ENCODE peak calls at places on chromosomes 13 and 19, in seven cellular contexts. One of them, this sample, is unnamed.

GRCh38 chr19:5057860-5058259 is 88.9 kb downstream of the KDM4B start:
- DNase-seq in sigmoid colon: no peak
- DNase-seq in HFF-Myc: no peak
- DNase-seq in uterus: no peak
- DNase-seq in AG10803: peak
- DNase-seq in bronchial epithelial cell: peak
- DNase-seq in astrocyte of the spinal cord: peak
- DNase-seq in this sample: no peak

GRCh38 chr13:77318741-77319140 is 8.2 kb downstream of the MYCBP2 start:
- DNase-seq in astrocyte of the spinal cord: no peak
- DNase-seq in sigmoid colon: no peak
- DNase-seq in AG10803: no peak
- DNase-seq in HFF-Myc: no peak
- DNase-seq in bronchial epithelial cell: no peak
- DNase-seq in uterus: no peak
- DNase-seq in this sample: no peak

GRCh38 chr13:43364210-43365041 is 341.0 kb downstream of the DNAJC15 start:
- DNase-seq in sigmoid colon: peak
- DNase-seq in AG10803: peak
- DNase-seq in uterus: peak
- DNase-seq in HFF-Myc: no peak
- DNase-seq in astrocyte of the spinal cord: peak
- DNase-seq in bronchial epithelial cell: no peak
- DNase-seq in this sample: no peak

GRCh38 chr13:111328803-111329410 is 8.5 kb downstream of the TEX29 start:
- DNase-seq in AG10803: no peak
- DNase-seq in bronchial epithelial cell: no peak
- DNase-seq in astrocyte of the spinal cord: no peak
- DNase-seq in HFF-Myc: no peak
- DNase-seq in uterus: no peak
- DNase-seq in sigmoid colon: no peak
- DNase-seq in this sample: no peak

GRCh38 chr13:72953391-72953960 is 105.3 kb upstream of the KLF5 start:
- DNase-seq in astrocyte of the spinal cord: no peak
- DNase-seq in sigmoid colon: no peak
- DNase-seq in bronchial epithelial cell: peak
- DNase-seq in uterus: no peak
- DNase-seq in AG10803: no peak
- DNase-seq in HFF-Myc: no peak
- DNase-seq in this sample: no peak

GRCh38 chr13:106814389-106814903 is 246.5 kb upstream of the ARGLU1 start:
- DNase-seq in astrocyte of the spinal cord: no peak
- DNase-seq in uterus: no peak
- DNase-seq in AG10803: no peak
- DNase-seq in bronchial epithelial cell: no peak
- DNase-seq in sigmoid colon: no peak
- DNase-seq in HFF-Myc: no peak
- DNase-seq in this sample: no peak

GRCh38 chr13:35923347-35923746 is 207.8 kb downstream of the DCLK1 start:
- DNase-seq in bronchial epithelial cell: peak
- DNase-seq in uterus: no peak
- DNase-seq in AG10803: peak
- DNase-seq in astrocyte of the spinal cord: peak
- DNase-seq in HFF-Myc: no peak
- DNase-seq in sigmoid colon: no peak
- DNase-seq in this sample: no peak

GRCh38 chr13:98089826-98090225 is 53.1 kb upstream of the FARP1 start:
- DNase-seq in bronchial epithelial cell: no peak
- DNase-seq in sigmoid colon: no peak
- DNase-seq in uterus: no peak
- DNase-seq in astrocyte of the spinal cord: peak
- DNase-seq in AG10803: peak
- DNase-seq in HFF-Myc: no peak
- DNase-seq in this sample: no peak

GRCh38 chr13:106680796-106681482 is 113.0 kb upstream of the ARGLU1 start:
- DNase-seq in uterus: no peak
- DNase-seq in bronchial epithelial cell: no peak
- DNase-seq in AG10803: no peak
- DNase-seq in sigmoid colon: no peak
- DNase-seq in astrocyte of the spinal cord: no peak
- DNase-seq in HFF-Myc: no peak
- DNase-seq in this sample: no peak

GRCh38 chr19:49987159-49987698 is 26.3 kb upstream of the SIGLEC11 start:
- DNase-seq in HFF-Myc: peak
- DNase-seq in sigmoid colon: peak
- DNase-seq in astrocyte of the spinal cord: peak
- DNase-seq in bronchial epithelial cell: peak
- DNase-seq in uterus: peak
- DNase-seq in AG10803: peak
- DNase-seq in this sample: peak

GRCh38 chr19:11324079-11324661 is 15.3 kb downstream of the RAB3D start:
- DNase-seq in uterus: peak
- DNase-seq in AG10803: peak
- DNase-seq in sigmoid colon: peak
- DNase-seq in bronchial epithelial cell: peak
- DNase-seq in HFF-Myc: peak
- DNase-seq in astrocyte of the spinal cord: peak
- DNase-seq in this sample: peak

GRCh38 chr19:35349614-35350521 is 2.2 kb downstream of the FFAR1 start:
- DNase-seq in HFF-Myc: no peak
- DNase-seq in AG10803: no peak
- DNase-seq in bronchial epithelial cell: no peak
- DNase-seq in sigmoid colon: peak
- DNase-seq in astrocyte of the spinal cord: no peak
- DNase-seq in uterus: no peak
- DNase-seq in this sample: no peak

GRCh38 chr19:10037809-10038208 is 24.5 kb downstream of the RDH8 start:
- DNase-seq in astrocyte of the spinal cord: no peak
- DNase-seq in sigmoid colon: no peak
- DNase-seq in HFF-Myc: no peak
- DNase-seq in bronchial epithelial cell: no peak
- DNase-seq in AG10803: no peak
- DNase-seq in uterus: no peak
- DNase-seq in this sample: no peak

GRCh38 chr13:21478881-21479808 is 20.0 kb upstream of the ZDHHC20 start:
- DNase-seq in AG10803: peak
- DNase-seq in bronchial epithelial cell: peak
- DNase-seq in astrocyte of the spinal cord: peak
- DNase-seq in sigmoid colon: no peak
- DNase-seq in HFF-Myc: peak
- DNase-seq in uterus: no peak
- DNase-seq in this sample: peak

GRCh38 chr13:110012102-110012739 is 225.8 kb upstream of the IRS2 start:
- DNase-seq in bronchial epithelial cell: peak
- DNase-seq in astrocyte of the spinal cord: peak
- DNase-seq in sigmoid colon: no peak
- DNase-seq in AG10803: peak
- DNase-seq in HFF-Myc: peak
- DNase-seq in uterus: no peak
- DNase-seq in this sample: no peak

GRCh38 chr13:108342369-108343289 is 73.1 kb downstream of the TNFSF13B start:
- DNase-seq in HFF-Myc: no peak
- DNase-seq in astrocyte of the spinal cord: peak
- DNase-seq in AG10803: peak
- DNase-seq in bronchial epithelial cell: peak
- DNase-seq in uterus: no peak
- DNase-seq in sigmoid colon: no peak
- DNase-seq in this sample: no peak

GRCh38 chr13:112113355-112113754 is 46.4 kb downstream of the SOX1 start:
- DNase-seq in bronchial epithelial cell: no peak
- DNase-seq in AG10803: no peak
- DNase-seq in astrocyte of the spinal cord: no peak
- DNase-seq in HFF-Myc: no peak
- DNase-seq in uterus: no peak
- DNase-seq in sigmoid colon: no peak
- DNase-seq in this sample: no peak

GRCh38 chr19:30330266-30330665 is 41.9 kb upstream of the ZNF536 start:
- DNase-seq in bronchial epithelial cell: no peak
- DNase-seq in sigmoid colon: no peak
- DNase-seq in HFF-Myc: no peak
- DNase-seq in astrocyte of the spinal cord: no peak
- DNase-seq in AG10803: no peak
- DNase-seq in uterus: no peak
- DNase-seq in this sample: peak

GRCh38 chr13:78657699-78658629 is 991 bp downstream of the OBI1 start:
- DNase-seq in sigmoid colon: no peak
- DNase-seq in AG10803: peak
- DNase-seq in astrocyte of the spinal cord: peak
- DNase-seq in HFF-Myc: no peak
- DNase-seq in uterus: no peak
- DNase-seq in bronchial epithelial cell: peak
- DNase-seq in this sample: no peak

DNA sequence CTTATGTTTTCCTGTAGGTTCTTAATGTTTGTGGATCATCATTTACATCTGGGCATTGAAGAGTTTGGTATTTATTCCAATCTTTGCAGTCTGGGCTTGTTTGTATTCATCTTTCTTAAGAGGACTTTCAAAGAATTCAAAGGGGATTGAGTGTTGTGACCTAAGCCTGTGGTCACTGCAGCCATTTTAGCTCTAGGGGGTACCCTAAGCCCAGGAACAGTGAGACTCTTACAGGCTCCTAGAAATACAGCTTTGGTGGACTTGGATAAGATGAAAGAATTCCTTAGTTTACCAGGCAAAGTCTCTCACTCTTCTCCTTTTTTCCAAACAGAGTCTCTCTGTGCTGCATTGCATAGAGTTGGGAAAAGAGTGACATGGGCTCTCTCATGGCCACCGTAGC is 2539.0 kb upstream of the PCDH20 start:
- DNase-seq in AG10803: no peak
- DNase-seq in astrocyte of the spinal cord: no peak
- DNase-seq in uterus: no peak
- DNase-seq in sigmoid colon: no peak
- DNase-seq in HFF-Myc: no peak
- DNase-seq in bronchial epithelial cell: no peak
- DNase-seq in this sample: no peak
- TF ChIP-seq CTCF in AG10803: no peak
- TF ChIP-seq CTCF in astrocyte of the spinal cord: no peak
- TF ChIP-seq CTCF in uterus: no peak
- TF ChIP-seq CTCF in sigmoid colon: no peak
- TF ChIP-seq CTCF in HFF-Myc: no peak
- TF ChIP-seq CTCF in bronchial epithelial cell: no peak
- TF ChIP-seq CTCF in this sample: no peak

GRCh38 chr19:52335768-52336116 is 301 bp upstream of the ZNF610 start:
- DNase-seq in sigmoid colon: no peak
- DNase-seq in bronchial epithelial cell: no peak
- DNase-seq in uterus: no peak
- DNase-seq in AG10803: no peak
- DNase-seq in HFF-Myc: no peak
- DNase-seq in astrocyte of the spinal cord: no peak
- DNase-seq in this sample: no peak

GRCh38 chr19:52331757-52332156 is 4.3 kb upstream of the ZNF610 start:
- DNase-seq in AG10803: no peak
- DNase-seq in bronchial epithelial cell: no peak
- DNase-seq in sigmoid colon: no peak
- DNase-seq in uterus: no peak
- DNase-seq in HFF-Myc: no peak
- DNase-seq in astrocyte of the spinal cord: peak
- DNase-seq in this sample: no peak

GRCh38 chr19:52336117-52336811 is at the start of gene ZNF610:
- DNase-seq in astrocyte of the spinal cord: peak
- DNase-seq in sigmoid colon: peak
- DNase-seq in bronchial epithelial cell: peak
- DNase-seq in HFF-Myc: peak
- DNase-seq in uterus: peak
- DNase-seq in AG10803: peak
- DNase-seq in this sample: peak

GRCh38 chr19:52336976-52337375 is 933 bp downstream of the ZNF610 start:
- DNase-seq in HFF-Myc: no peak
- DNase-seq in AG10803: no peak
- DNase-seq in astrocyte of the spinal cord: no peak
- DNase-seq in sigmoid colon: no peak
- DNase-seq in bronchial epithelial cell: no peak
- DNase-seq in uterus: no peak
- DNase-seq in this sample: no peak
- H3K4me3 ChIP-seq in HFF-Myc: peak
- H3K4me3 ChIP-seq in AG10803: peak
- H3K4me3 ChIP-seq in astrocyte of the spinal cord: peak
- H3K4me3 ChIP-seq in sigmoid colon: peak
- H3K4me3 ChIP-seq in bronchial epithelial cell: peak
- H3K4me3 ChIP-seq in uterus: peak
- H3K4me3 ChIP-seq in this sample: no peak

DNA sequence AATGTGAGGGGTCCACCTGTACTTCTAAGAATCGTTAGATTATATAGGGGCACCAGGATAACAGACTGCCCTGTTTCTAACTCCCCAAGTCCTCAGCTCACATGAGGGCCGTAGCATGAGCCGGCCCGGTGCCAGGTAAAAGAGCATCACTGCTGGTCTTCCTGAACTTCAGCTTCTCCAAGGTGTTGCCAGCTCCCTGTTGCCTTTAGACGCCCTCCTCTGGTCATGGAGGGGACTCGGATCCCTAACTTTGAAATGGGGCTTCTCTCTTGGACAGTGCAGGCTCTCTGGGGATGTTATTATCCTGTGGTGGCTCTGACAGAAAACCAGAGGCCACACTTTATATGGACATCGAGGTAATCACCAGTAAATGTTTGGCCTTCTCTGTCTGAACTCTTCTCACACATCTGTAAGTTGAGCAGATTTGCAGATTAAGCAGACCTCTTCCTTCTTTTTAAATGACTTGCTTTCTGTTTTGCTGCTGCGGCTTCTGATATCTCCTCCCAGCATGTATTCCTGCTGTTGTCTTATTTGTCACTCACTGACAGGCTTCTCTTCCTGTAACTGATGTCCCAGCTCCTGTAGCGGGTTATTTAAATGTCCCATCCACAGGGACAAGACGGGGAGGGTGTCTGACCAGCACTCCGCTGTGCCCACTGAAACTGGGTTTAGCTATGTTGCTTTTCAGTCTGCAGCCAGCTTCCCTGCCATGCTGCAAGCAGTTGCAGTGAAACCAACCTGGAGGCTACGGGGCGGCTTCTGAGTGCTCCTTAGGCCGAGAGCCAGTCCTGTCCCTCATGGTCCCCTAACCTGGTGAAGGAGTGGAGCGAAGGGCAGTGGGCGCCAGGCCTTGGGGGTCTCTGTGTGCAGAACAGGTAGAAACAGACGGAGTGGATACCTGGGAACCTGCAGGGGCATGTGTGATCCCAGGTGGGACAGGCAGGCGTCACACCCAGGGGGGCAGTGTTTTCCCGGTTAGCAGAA is 39.2 kb downstream of the TSSK6 start:
- DNase-seq in HFF-Myc: no peak
- DNase-seq in sigmoid colon: no peak
- DNase-seq in astrocyte of the spinal cord: peak
- DNase-seq in AG10803: no peak
- DNase-seq in uterus: no peak
- DNase-seq in bronchial epithelial cell: no peak
- DNase-seq in this sample: no peak
- TF ChIP-seq CTCF in HFF-Myc: peak
- TF ChIP-seq CTCF in sigmoid colon: no peak
- TF ChIP-seq CTCF in astrocyte of the spinal cord: peak
- TF ChIP-seq CTCF in AG10803: peak
- TF ChIP-seq CTCF in uterus: no peak
- TF ChIP-seq CTCF in bronchial epithelial cell: peak
- TF ChIP-seq CTCF in this sample: no peak

DNA sequence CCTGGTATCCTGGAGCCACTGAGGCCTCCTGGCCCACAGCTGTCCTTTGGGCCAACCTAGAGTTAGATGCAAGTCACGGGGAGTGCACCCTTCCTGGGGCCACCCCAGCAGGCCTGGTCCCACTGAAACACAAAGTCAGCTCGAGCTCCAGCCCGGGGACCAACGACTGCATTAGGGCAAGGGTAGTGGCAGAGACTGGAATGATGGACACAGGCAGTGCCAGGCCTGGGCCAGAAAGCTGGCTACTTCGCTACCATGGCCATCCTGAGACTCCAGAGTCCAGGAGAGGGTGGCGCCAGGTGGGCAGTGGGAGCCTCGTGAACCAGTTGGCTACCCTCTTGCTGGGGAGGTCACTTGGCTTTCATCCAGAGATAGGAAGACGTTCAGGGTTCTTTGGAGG is 22.2 kb upstream of the RNF17 start:
- DNase-seq in AG10803: no peak
- DNase-seq in uterus: no peak
- DNase-seq in sigmoid colon: no peak
- DNase-seq in HFF-Myc: no peak
- DNase-seq in astrocyte of the spinal cord: no peak
- DNase-seq in bronchial epithelial cell: no peak
- DNase-seq in this sample: no peak
- H3K4me3 ChIP-seq in AG10803: no peak
- H3K4me3 ChIP-seq in uterus: no peak
- H3K4me3 ChIP-seq in sigmoid colon: no peak
- H3K4me3 ChIP-seq in HFF-Myc: no peak
- H3K4me3 ChIP-seq in astrocyte of the spinal cord: no peak
- H3K4me3 ChIP-seq in bronchial epithelial cell: no peak
- H3K4me3 ChIP-seq in this sample: no peak